ENCODE peak calls at places on chromosome 6, in six cellular contexts. O is mesothelial cell of epicardium, T is activated T-cell treated with anti-CD3 and anti-CD28 coated beads for 1 hour, I is EL, A is GM10248, E is anterior cingulate cortex. W is an unnamed sample.

GRCh38 chr6:151847064-151847463 is 39.6 kb downstream of the ESR1 start:
- DNase-seq in O (peak; percentile 50), T (no peak), I (peak; percentile 32), A (no peak), E (no peak), W (no peak)

GRCh38 chr6:39574991-39575390 is 150.2 kb downstream of the KIF6 start:
- DNase-seq in O (no peak), T (no peak), I (no peak), A (no peak), E (no peak), W (no peak)

GRCh38 chr6:37987008-37987407 is 167.5 kb downstream of the ZFAND3 start:
- DNase-seq in O (no peak), T (no peak), I (peak; percentile 65), A (no peak), E (no peak), W (no peak)

GRCh38 chr6:108897371-108897770 is 49.1 kb downstream of the ARMC2 start:
- DNase-seq in O (no peak), T (no peak), I (peak; percentile 8), A (no peak), E (no peak), W (no peak)

GRCh38 chr6:137233561-137234504 is 14.6 kb upstream of the IFNGR1 start:
- DNase-seq in O (no peak), T (no peak), I (peak; percentile 87), A (no peak), E (no peak), W (no peak)

GRCh38 chr6:1592852-1593251 is 16.9 kb upstream of the FOXC1 start:
- DNase-seq in O (peak; percentile 32), T (no peak), I (no peak), A (no peak), E (no peak), W (no peak)

GRCh38 chr6:45946352-45946751 is 69.3 kb downstream of the CLIC5 start:
- DNase-seq in O (no peak), T (no peak), I (peak; percentile 66), A (no peak), E (no peak), W (peak; percentile 15)

GRCh38 chr6:163536770-163537169 is 122.3 kb downstream of the QKI start:
- DNase-seq in O (no peak), T (no peak), I (peak; percentile 57), A (no peak), E (no peak), W (no peak)

GRCh38 chr6:115838763-115839401 is 221.8 kb downstream of the FRK start:
- DNase-seq in O (no peak), T (no peak), I (peak; percentile 38), A (peak; percentile 46), E (no peak), W (peak; percentile 20)

GRCh38 chr6:108113557-108114519 is 39.3 kb upstream of the OSTM1 start:
- DNase-seq in O (peak; percentile 48), T (no peak), I (peak; percentile 68), A (no peak), E (peak; percentile 11), W (peak; percentile 66)

GRCh38 chr6:29747688-29748250 is 24.5 kb downstream of the HLA-F start:
- DNase-seq in O (no peak), T (no peak), I (no peak), A (peak; percentile 24), E (no peak), W (no peak)

GRCh38 chr6:88349511-88349910 is 183.4 kb upstream of the CNR1 start:
- DNase-seq in O (no peak), T (no peak), I (no peak), A (no peak), E (no peak), W (no peak)

GRCh38 chr6:30136570-30137286 is 788 bp downstream of the TRIM40 start:
- DNase-seq in O (no peak), T (no peak), I (no peak), A (no peak), E (no peak), W (no peak)

GRCh38 chr6:144195671-144196070 is 45.4 kb downstream of the STX11 start:
- DNase-seq in O (no peak), T (no peak), I (peak; percentile 67), A (no peak), E (no peak), W (no peak)

GRCh38 chr6:130503146-130503545 is 137.3 kb downstream of the TMEM200A start:
- DNase-seq in O (no peak), T (no peak), I (peak; percentile 17), A (no peak), E (no peak), W (no peak)

GRCh38 chr6:41367700-41368099 is 32.3 kb downstream of the NCR2 start:
- DNase-seq in O (peak; percentile 81), T (no peak), I (peak; percentile 53), A (peak; percentile 32), E (peak; percentile 55), W (peak; percentile 79)

GRCh38 chr6:6314601-6315000 is 5.9 kb downstream of the F13A1 start:
- DNase-seq in O (no peak), T (no peak), I (no peak), A (no peak), E (no peak), W (no peak)

GRCh38 chr6:156849806-156850205 is 72.6 kb downstream of the ARID1B start:
- DNase-seq in O (no peak), T (no peak), I (no peak), A (no peak), E (no peak), W (no peak)

GRCh38 chr6:87102296-87102695 is 7.4 kb upstream of the CGA start:
- DNase-seq in O (no peak), T (no peak), I (no peak), A (no peak), E (no peak), W (no peak)

GRCh38 chr6:18122128-18123093 is at the start of gene NHLRC1:
- DNase-seq in O (peak; percentile 81), T (peak; percentile 57), I (peak; percentile 88), A (peak; percentile 82), E (peak; percentile 73), W (no peak)

GRCh38 chr6:104639671-104640070 is 220.0 kb downstream of the HACE1 start:
- DNase-seq in O (no peak), T (no peak), I (peak; percentile 52), A (peak; percentile 18), E (no peak), W (no peak)

GRCh38 chr6:157806496-157807215 is 16.4 kb upstream of the SNX9 start:
- DNase-seq in O (no peak), T (no peak), I (no peak), A (no peak), E (no peak), W (no peak)

GRCh38 chr6:99612551-99613397 is 6.1 kb downstream of the PRDM13 start:
- DNase-seq in O (no peak), T (no peak), I (no peak), A (no peak), E (no peak), W (no peak)

GRCh38 chr6:15023448-15023847 is 222.4 kb upstream of the JARID2 start:
- DNase-seq in O (no peak), T (no peak), I (no peak), A (peak; percentile 84), E (no peak), W (no peak)

GRCh38 chr6:136344420-136344819 is 54.8 kb upstream of the BCLAF1 start:
- DNase-seq in O (no peak), T (no peak), I (peak; percentile 32), A (no peak), E (no peak), W (no peak)

GRCh38 chr6:168616807-168617756 is 176.1 kb downstream of the SMOC2 start:
- DNase-seq in O (no peak), T (no peak), I (no peak), A (no peak), E (no peak), W (no peak)

GRCh38 chr6:49457771-49458170 is 5.3 kb downstream of the MMUT start:
- DNase-seq in O (no peak), T (no peak), I (peak; percentile 35), A (no peak), E (no peak), W (no peak)

GRCh38 chr6:81451787-81452186 is 300.7 kb downstream of the TENT5A start:
- DNase-seq in O (no peak), T (no peak), I (peak; percentile 92), A (peak; percentile 12), E (no peak), W (no peak)

GRCh38 chr6:162063666-162064065 is 663.9 kb downstream of the PRKN start:
- DNase-seq in O (no peak), T (no peak), I (no peak), A (no peak), E (no peak), W (no peak)

GRCh38 chr6:160222491-160222890 is 36.1 kb downstream of the SLC22A2 start:
- DNase-seq in O (no peak), T (no peak), I (no peak), A (no peak), E (no peak), W (no peak)

GRCh38 chr6:47483516-47483852 is 5.9 kb downstream of the CD2AP start:
- DNase-seq in O (no peak), T (no peak), I (peak; percentile 6), A (no peak), E (no peak), W (no peak)

W was measured in SK-N-DZ.